ENCODE peak calls at places on chromosomes 5 and 9, in nine cellular contexts. One of them, this sample, is unnamed.
A peak's percentile ranks its signal among the peaks of the same experiment; 100 is the strongest.

GRCh38 chr5:1376921-1377320 is 32.0 kb upstream of the CLPTM1L start:
- DNase-seq in suprapubic skin: peak; percentile 66
- DNase-seq in right lobe of liver: peak; percentile 32
- DNase-seq in lower leg skin: no peak
- DNase-seq in GM12891: no peak
- DNase-seq in adrenal gland: no peak
- DNase-seq in NB4: no peak
- DNase-seq in A549: no peak
- DNase-seq in Peyer's patch: peak; percentile 30
- DNase-seq in this sample: no peak

GRCh38 chr5:131541766-131542165 is 93.3 kb downstream of the RAPGEF6 start:
- DNase-seq in GM12891: no peak
- DNase-seq in A549: no peak
- DNase-seq in right lobe of liver: no peak
- DNase-seq in lower leg skin: no peak
- DNase-seq in adrenal gland: no peak
- DNase-seq in Peyer's patch: no peak
- DNase-seq in suprapubic skin: no peak
- DNase-seq in NB4: no peak
- DNase-seq in this sample: no peak

GRCh38 chr5:59193616-59194319 is 610.9 kb downstream of the RAB3C start:
- DNase-seq in lower leg skin: no peak
- DNase-seq in A549: peak; percentile 98
- DNase-seq in Peyer's patch: no peak
- DNase-seq in adrenal gland: no peak
- DNase-seq in right lobe of liver: no peak
- DNase-seq in NB4: no peak
- DNase-seq in GM12891: no peak
- DNase-seq in suprapubic skin: no peak
- DNase-seq in this sample: peak; percentile 48

GRCh38 chr5:151624486-151624885 is 33.4 kb upstream of the FAT2 start:
- DNase-seq in lower leg skin: no peak
- DNase-seq in adrenal gland: no peak
- DNase-seq in GM12891: no peak
- DNase-seq in A549: no peak
- DNase-seq in NB4: no peak
- DNase-seq in Peyer's patch: no peak
- DNase-seq in suprapubic skin: no peak
- DNase-seq in right lobe of liver: no peak
- DNase-seq in this sample: no peak

GRCh38 chr5:154367101-154367500 is 78.7 kb upstream of the SAP30L start:
- DNase-seq in Peyer's patch: no peak
- DNase-seq in GM12891: peak; percentile 11
- DNase-seq in lower leg skin: no peak
- DNase-seq in adrenal gland: no peak
- DNase-seq in right lobe of liver: no peak
- DNase-seq in NB4: no peak
- DNase-seq in suprapubic skin: no peak
- DNase-seq in A549: no peak
- DNase-seq in this sample: no peak

GRCh38 chr5:150400327-150401075 is 12.2 kb downstream of the CD74 start:
- DNase-seq in suprapubic skin: no peak
- DNase-seq in adrenal gland: no peak
- DNase-seq in NB4: no peak
- DNase-seq in right lobe of liver: no peak
- DNase-seq in Peyer's patch: peak; percentile 41
- DNase-seq in A549: no peak
- DNase-seq in GM12891: no peak
- DNase-seq in lower leg skin: no peak
- DNase-seq in this sample: no peak

GRCh38 chr9:98652741-98653140 is 56.0 kb downstream of the GABBR2 start:
- DNase-seq in suprapubic skin: no peak
- DNase-seq in right lobe of liver: no peak
- DNase-seq in NB4: no peak
- DNase-seq in A549: no peak
- DNase-seq in adrenal gland: no peak
- DNase-seq in lower leg skin: no peak
- DNase-seq in Peyer's patch: no peak
- DNase-seq in GM12891: no peak
- DNase-seq in this sample: no peak

GRCh38 chr9:38062498-38063362 is 6.3 kb downstream of the SHB start:
- DNase-seq in A549: no peak
- DNase-seq in right lobe of liver: no peak
- DNase-seq in suprapubic skin: no peak
- DNase-seq in GM12891: no peak
- DNase-seq in NB4: no peak
- DNase-seq in lower leg skin: no peak
- DNase-seq in adrenal gland: no peak
- DNase-seq in Peyer's patch: no peak
- DNase-seq in this sample: no peak

GRCh38 chr9:133938086-133938485 is 54.0 kb downstream of the VAV2 start:
- DNase-seq in suprapubic skin: no peak
- DNase-seq in GM12891: no peak
- DNase-seq in lower leg skin: no peak
- DNase-seq in Peyer's patch: no peak
- DNase-seq in right lobe of liver: no peak
- DNase-seq in A549: no peak
- DNase-seq in adrenal gland: no peak
- DNase-seq in NB4: no peak
- DNase-seq in this sample: no peak

GRCh38 chr9:34190996-34191892 is 12.4 kb downstream of the UBAP1 start:
- DNase-seq in right lobe of liver: no peak
- DNase-seq in NB4: peak; percentile 33
- DNase-seq in suprapubic skin: no peak
- DNase-seq in GM12891: no peak
- DNase-seq in Peyer's patch: no peak
- DNase-seq in adrenal gland: no peak
- DNase-seq in lower leg skin: peak; percentile 18
- DNase-seq in A549: peak; percentile 71
- DNase-seq in this sample: no peak

GRCh38 chr5:132498152-132498551 is 7.6 kb upstream of the IRF1 start:
- DNase-seq in NB4: no peak
- DNase-seq in A549: peak; percentile 59
- DNase-seq in GM12891: no peak
- DNase-seq in lower leg skin: peak; percentile 88
- DNase-seq in Peyer's patch: peak; percentile 50
- DNase-seq in right lobe of liver: peak; percentile 85
- DNase-seq in adrenal gland: peak; percentile 69
- DNase-seq in suprapubic skin: peak; percentile 71
- DNase-seq in this sample: peak; percentile 71

GRCh38 chr9:20087481-20087880 is 298.6 kb upstream of the SLC24A2 start:
- DNase-seq in lower leg skin: no peak
- DNase-seq in Peyer's patch: no peak
- DNase-seq in A549: no peak
- DNase-seq in GM12891: no peak
- DNase-seq in adrenal gland: no peak
- DNase-seq in right lobe of liver: no peak
- DNase-seq in suprapubic skin: no peak
- DNase-seq in NB4: no peak
- DNase-seq in this sample: no peak

GRCh38 chr9:129595903-129596540 is 24.9 kb downstream of the C9orf50 start:
- DNase-seq in adrenal gland: no peak
- DNase-seq in A549: no peak
- DNase-seq in NB4: peak; percentile 66
- DNase-seq in GM12891: no peak
- DNase-seq in lower leg skin: no peak
- DNase-seq in right lobe of liver: no peak
- DNase-seq in suprapubic skin: peak; percentile 57
- DNase-seq in Peyer's patch: no peak
- DNase-seq in this sample: no peak

GRCh38 chr9:108903437-108904103 is 30.4 kb downstream of the ELP1 start:
- DNase-seq in right lobe of liver: no peak
- DNase-seq in A549: no peak
- DNase-seq in lower leg skin: no peak
- DNase-seq in GM12891: no peak
- DNase-seq in Peyer's patch: no peak
- DNase-seq in adrenal gland: no peak
- DNase-seq in suprapubic skin: no peak
- DNase-seq in NB4: no peak
- DNase-seq in this sample: no peak

GRCh38 chr9:107358867-107359440 is 75.9 kb downstream of the RAD23B start:
- DNase-seq in adrenal gland: no peak
- DNase-seq in GM12891: no peak
- DNase-seq in suprapubic skin: no peak
- DNase-seq in lower leg skin: no peak
- DNase-seq in right lobe of liver: no peak
- DNase-seq in NB4: no peak
- DNase-seq in A549: no peak
- DNase-seq in Peyer's patch: no peak
- DNase-seq in this sample: no peak

GRCh38 chr5:31854181-31854624 is 215.3 kb downstream of the PDZD2 start:
- DNase-seq in lower leg skin: peak; percentile 83
- DNase-seq in suprapubic skin: no peak
- DNase-seq in adrenal gland: peak; percentile 20
- DNase-seq in A549: no peak
- DNase-seq in NB4: no peak
- DNase-seq in Peyer's patch: no peak
- DNase-seq in GM12891: no peak
- DNase-seq in right lobe of liver: no peak
- DNase-seq in this sample: peak; percentile 23

GRCh38 chr9:108953983-108954574 is 19.9 kb downstream of the ABITRAM start:
- DNase-seq in NB4: peak; percentile 57
- DNase-seq in suprapubic skin: no peak
- DNase-seq in adrenal gland: no peak
- DNase-seq in lower leg skin: no peak
- DNase-seq in GM12891: no peak
- DNase-seq in right lobe of liver: no peak
- DNase-seq in Peyer's patch: no peak
- DNase-seq in A549: peak; percentile 57
- DNase-seq in this sample: no peak

GRCh38 chr5:66972004-66972403 is 224.6 kb downstream of the CD180 start:
- DNase-seq in adrenal gland: no peak
- DNase-seq in lower leg skin: no peak
- DNase-seq in suprapubic skin: no peak
- DNase-seq in A549: no peak
- DNase-seq in GM12891: no peak
- DNase-seq in right lobe of liver: no peak
- DNase-seq in Peyer's patch: no peak
- DNase-seq in NB4: no peak
- DNase-seq in this sample: no peak

GRCh38 chr5:124932791-124933600 is 186.6 kb upstream of the ZNF608 start:
- DNase-seq in NB4: no peak
- DNase-seq in suprapubic skin: no peak
- DNase-seq in GM12891: no peak
- DNase-seq in lower leg skin: peak; percentile 62
- DNase-seq in adrenal gland: no peak
- DNase-seq in A549: no peak
- DNase-seq in Peyer's patch: no peak
- DNase-seq in right lobe of liver: no peak
- DNase-seq in this sample: no peak

GRCh38 chr5:151384106-151384505 is 36.7 kb upstream of the SLC36A2 start:
- DNase-seq in NB4: no peak
- DNase-seq in GM12891: no peak
- DNase-seq in A549: no peak
- DNase-seq in right lobe of liver: no peak
- DNase-seq in adrenal gland: no peak
- DNase-seq in lower leg skin: no peak
- DNase-seq in Peyer's patch: no peak
- DNase-seq in suprapubic skin: no peak
- DNase-seq in this sample: no peak

GRCh38 chr5:101080485-101081240 is 177.6 kb upstream of the ST8SIA4 start:
- DNase-seq in right lobe of liver: no peak
- DNase-seq in lower leg skin: no peak
- DNase-seq in adrenal gland: no peak
- DNase-seq in NB4: no peak
- DNase-seq in Peyer's patch: no peak
- DNase-seq in GM12891: no peak
- DNase-seq in A549: no peak
- DNase-seq in suprapubic skin: no peak
- DNase-seq in this sample: no peak

GRCh38 chr9:86947146-86948081 is at the start of gene GAS1:
- DNase-seq in A549: peak; percentile 81
- DNase-seq in GM12891: peak; percentile 28
- DNase-seq in lower leg skin: peak; percentile 96
- DNase-seq in suprapubic skin: peak; percentile 92
- DNase-seq in right lobe of liver: peak; percentile 90
- DNase-seq in NB4: peak; percentile 87
- DNase-seq in adrenal gland: peak; percentile 88
- DNase-seq in Peyer's patch: peak; percentile 75
- DNase-seq in this sample: peak; percentile 87
- TF ChIP-seq POLR2A in A549: no peak
- TF ChIP-seq POLR2A in GM12891: no peak
- TF ChIP-seq POLR2A in lower leg skin: no peak
- TF ChIP-seq POLR2A in suprapubic skin: no peak
- TF ChIP-seq POLR2A in right lobe of liver: peak; percentile 34
- TF ChIP-seq POLR2A in NB4: no peak
- TF ChIP-seq POLR2A in adrenal gland: peak; percentile 27
- TF ChIP-seq POLR2A in Peyer's patch: no peak
- TF ChIP-seq POLR2A in this sample: no peak

GRCh38 chr9:15104826-15105420 is 194.7 kb upstream of the FREM1 start:
- DNase-seq in A549: peak; percentile 41
- DNase-seq in Peyer's patch: no peak
- DNase-seq in lower leg skin: no peak
- DNase-seq in GM12891: peak; percentile 13
- DNase-seq in right lobe of liver: no peak
- DNase-seq in adrenal gland: peak; percentile 30
- DNase-seq in NB4: peak; percentile 57
- DNase-seq in suprapubic skin: no peak
- DNase-seq in this sample: peak; percentile 7

GRCh38 chr9:15101046-15101445 is 190.8 kb upstream of the FREM1 start:
- DNase-seq in Peyer's patch: no peak
- DNase-seq in GM12891: no peak
- DNase-seq in suprapubic skin: no peak
- DNase-seq in NB4: no peak
- DNase-seq in A549: no peak
- DNase-seq in lower leg skin: no peak
- DNase-seq in right lobe of liver: no peak
- DNase-seq in adrenal gland: no peak
- DNase-seq in this sample: no peak

GRCh38 chr9:15103321-15103720 is 193.1 kb upstream of the FREM1 start:
- DNase-seq in lower leg skin: no peak
- DNase-seq in adrenal gland: no peak
- DNase-seq in suprapubic skin: no peak
- DNase-seq in GM12891: no peak
- DNase-seq in A549: no peak
- DNase-seq in NB4: no peak
- DNase-seq in Peyer's patch: no peak
- DNase-seq in right lobe of liver: no peak
- DNase-seq in this sample: no peak
- TF ChIP-seq POLR2A in lower leg skin: no peak
- TF ChIP-seq POLR2A in adrenal gland: no peak
- TF ChIP-seq POLR2A in suprapubic skin: no peak
- TF ChIP-seq POLR2A in GM12891: no peak
- TF ChIP-seq POLR2A in A549: no peak
- TF ChIP-seq POLR2A in NB4: no peak
- TF ChIP-seq POLR2A in Peyer's patch: no peak
- TF ChIP-seq POLR2A in right lobe of liver: no peak
- TF ChIP-seq POLR2A in this sample: no peak

GRCh38 chr5:52840286-52841050 is 52.8 kb downstream of the ITGA1 start:
- DNase-seq in A549: no peak
- DNase-seq in adrenal gland: no peak
- DNase-seq in Peyer's patch: no peak
- DNase-seq in NB4: no peak
- DNase-seq in lower leg skin: no peak
- DNase-seq in GM12891: no peak
- DNase-seq in right lobe of liver: no peak
- DNase-seq in suprapubic skin: no peak
- DNase-seq in this sample: no peak
- TF ChIP-seq POLR2A in A549: no peak
- TF ChIP-seq POLR2A in adrenal gland: no peak
- TF ChIP-seq POLR2A in Peyer's patch: no peak
- TF ChIP-seq POLR2A in NB4: no peak
- TF ChIP-seq POLR2A in lower leg skin: no peak
- TF ChIP-seq POLR2A in GM12891: no peak
- TF ChIP-seq POLR2A in right lobe of liver: no peak
- TF ChIP-seq POLR2A in suprapubic skin: no peak
- TF ChIP-seq POLR2A in this sample: no peak

GRCh38 chr9:36960575-36960955 is 73.5 kb downstream of the PAX5 start:
- DNase-seq in A549: no peak
- DNase-seq in Peyer's patch: no peak
- DNase-seq in lower leg skin: peak; percentile 37
- DNase-seq in suprapubic skin: no peak
- DNase-seq in right lobe of liver: no peak
- DNase-seq in GM12891: no peak
- DNase-seq in adrenal gland: no peak
- DNase-seq in NB4: no peak
- DNase-seq in this sample: no peak
- TF ChIP-seq POLR2A in A549: no peak
- TF ChIP-seq POLR2A in Peyer's patch: no peak
- TF ChIP-seq POLR2A in lower leg skin: no peak
- TF ChIP-seq POLR2A in suprapubic skin: no peak
- TF ChIP-seq POLR2A in right lobe of liver: no peak
- TF ChIP-seq POLR2A in GM12891: no peak
- TF ChIP-seq POLR2A in adrenal gland: no peak
- TF ChIP-seq POLR2A in NB4: no peak
- TF ChIP-seq POLR2A in this sample: no peak

This sample was measured in H54.